ENCODE peak calls at places on chromosomes 12 and 14, in four cellular contexts. T, R, C and G are unnamed samples.
A peak's percentile ranks its signal among the peaks of the same experiment; 100 is the strongest.

GRCh38 chr12:92821142-92821541 is 108.0 kb downstream of the EEA1 start:
- DNase-seq in T (no peak), R (no peak), C (no peak), G (peak; percentile 60)

GRCh38 chr14:34461334-34462131 is 507 bp downstream of the SPTSSA start:
- DNase-seq in T (peak; percentile 57), R (no peak), C (peak; percentile 46), G (peak; percentile 62)

GRCh38 chr12:54229624-54230212 is 40.9 kb upstream of the SMUG1 start:
- DNase-seq in T (no peak), R (no peak), C (peak; percentile 93), G (peak; percentile 85)

GRCh38 chr12:103801709-103802585 is 39.1 kb downstream of the NT5DC3 start:
- DNase-seq in T (no peak), R (no peak), C (peak; percentile 86), G (peak; percentile 15)

GRCh38 chr14:57066887-57067513 is 201.7 kb downstream of the EXOC5 start:
- DNase-seq in T (no peak), R (peak; percentile 52), C (peak; percentile 7), G (peak; percentile 52)

GRCh38 chr14:92309968-92310367 is 13.0 kb upstream of the SLC24A4 start:
- DNase-seq in T (no peak), R (no peak), C (no peak), G (no peak)

GRCh38 chr12:92509156-92509758 is 193.5 kb upstream of the PLEKHG7 start:
- DNase-seq in T (no peak), R (no peak), C (no peak), G (no peak)

GRCh38 chr14:32648434-32648833 is 290.2 kb upstream of the NPAS3 start:
- DNase-seq in T (no peak), R (no peak), C (peak; percentile 16), G (no peak)

GRCh38 chr12:107761502-107761904 is 566 bp upstream of the PRDM4 start:
- DNase-seq in T (no peak), R (no peak), C (no peak), G (peak; percentile 14)